ENCODE peak calls at places on chromosome 7, in ten cellular contexts. D is NT2/D1; M is activated CD8-positive, alpha-beta memory T cell treated with anti-CD3 and anti-CD28 coated beads for 24 hours; Q is heart right ventricle; T is left lobe of liver; C is astrocyte of the spinal cord; J is GM12865; G is activated gamma-delta T cell treated with anti-CD3 and anti-CD28 coated beads, Interleukin-2, amount 50 U/mL, for 16 hours; B is IMR-90; H is CD8-positive, alpha-beta memory T cell. F is an unnamed sample.

GRCh38 chr7:17297243-17297642 is 1.2 kb upstream of the AHR start:
- DNase-seq in J (no peak), B (no peak), H (no peak), C (no peak), M (no peak), G (no peak), T (no peak), D (no peak), Q (no peak), F (peak)

GRCh38 chr7:12178317-12178716 is 32.8 kb upstream of the TMEM106B start:
- DNase-seq in T (no peak), C (no peak), B (no peak), J (no peak), D (no peak), M (no peak), H (no peak), G (no peak), Q (no peak), F (no peak)

GRCh38 chr7:30396379-30396778 is 82.2 kb downstream of the NOD1 start:
- DNase-seq in C (no peak), Q (no peak), G (no peak), B (no peak), T (no peak), H (no peak), D (no peak), M (no peak), J (no peak), F (no peak)

GRCh38 chr7:32026076-32026425 is 44.2 kb downstream of the PDE1C start:
- DNase-seq in M (no peak), C (no peak), J (no peak), T (no peak), B (no peak), G (no peak), Q (no peak), D (no peak), H (no peak), F (no peak)

GRCh38 chr7:27661776-27662489 is 750 bp downstream of the HIBADH start:
- DNase-seq in G (peak), M (no peak), B (peak), T (peak), H (no peak), Q (no peak), C (peak), J (peak), D (peak), F (peak)

GRCh38 chr7:4737300-4737699 is 38.1 kb upstream of the AP5Z1 start:
- DNase-seq in B (no peak), J (no peak), G (no peak), T (no peak), H (no peak), M (no peak), D (no peak), C (no peak), Q (no peak), F (no peak)

GRCh38 chr7:33842141-33842540 is 63.2 kb upstream of the BMPER start:
- DNase-seq in H (no peak), Q (no peak), C (no peak), T (no peak), D (no peak), J (no peak), B (no peak), M (no peak), G (no peak), F (no peak)

GRCh38 chr7:32298403-32299132 is 191.6 kb downstream of the LSM5 start:
- DNase-seq in J (no peak), H (no peak), G (no peak), T (no peak), B (no peak), Q (peak), C (no peak), M (no peak), D (no peak), F (no peak)

GRCh38 chr7:125355899-125356298 is 426.3 kb upstream of the POT1 start:
- DNase-seq in M (no peak), J (peak), Q (no peak), G (no peak), C (peak), H (no peak), B (no peak), T (no peak), D (no peak), F (no peak)

GRCh38 chr7:33893377-33893776 is 12.0 kb upstream of the BMPER start:
- DNase-seq in M (no peak), H (no peak), J (no peak), Q (no peak), D (no peak), G (no peak), T (no peak), B (no peak), C (no peak), F (peak)

GRCh38 chr7:42945821-42946615 is 13.8 kb downstream of the MRPL32 start:
- DNase-seq in Q (no peak), D (no peak), H (no peak), T (no peak), C (no peak), G (no peak), J (peak), B (no peak), M (no peak), F (peak)